ENCODE peak calls at places on chromosomes 16 and 17, in six cellular contexts. O, Z, T, N, P and E are unnamed samples.
A peak's percentile ranks its signal among the peaks of the same experiment; 100 is the strongest.

GRCh38 chr17:73342057-73342522 is 30.3 kb upstream of the CDC42EP4 start:
- DNase-seq in O (no peak), Z (no peak), T (peak; percentile 58), N (no peak), P (peak; percentile 81), E (no peak)

GRCh38 chr17:73838815-73839214 is 194.6 kb upstream of the SDK2 start:
- DNase-seq in O (no peak), Z (no peak), T (no peak), N (no peak), P (no peak), E (no peak)

GRCh38 chr17:4899341-4900230 is at the start of gene C17orf107:
- DNase-seq in O (peak; percentile 93), Z (no peak), T (no peak), N (peak; percentile 99), P (peak; percentile 72), E (peak; percentile 95)

GRCh38 chr16:4386452-4386813 is 14.8 kb downstream of the VASN start:
- DNase-seq in O (no peak), Z (no peak), T (no peak), N (no peak), P (no peak), E (no peak)

GRCh38 chr17:62824290-62825135 is 16.4 kb upstream of the MARCHF10 start:
- DNase-seq in O (no peak), Z (peak; percentile 6), T (peak; percentile 95), N (no peak), P (peak; percentile 78), E (no peak)

GRCh38 chr17:6554871-6555330 is 1.5 kb downstream of the PITPNM3 start:
- DNase-seq in O (no peak), Z (no peak), T (no peak), N (no peak), P (no peak), E (no peak)

GRCh38 chr17:81429813-81430510 is 34.7 kb downstream of the BAHCC1 start:
- DNase-seq in O (no peak), Z (peak; percentile 92), T (no peak), N (no peak), P (peak; percentile 69), E (no peak)

GRCh38 chr17:80861360-80861861 is 130.2 kb upstream of the CHMP6 start:
- DNase-seq in O (no peak), Z (no peak), T (no peak), N (no peak), P (peak; percentile 24), E (no peak)

GRCh38 chr17:20121359-20122235 is 112.4 kb downstream of the SPECC1 start:
- DNase-seq in O (peak; percentile 79), Z (peak; percentile 83), T (peak; percentile 7), N (peak; percentile 63), P (peak; percentile 70), E (peak; percentile 76)
- TF ChIP-seq CTCF in O (peak; percentile 74), Z (peak; percentile 96), T (peak; percentile 77), N (peak; percentile 82), P (peak; percentile 98), E (peak; percentile 75)

GRCh38 chr17:225551-225950 is 44.1 kb upstream of the DOC2B start:
- DNase-seq in O (no peak), Z (no peak), T (no peak), N (no peak), P (no peak), E (no peak)

GRCh38 chr17:219696-220095 is 38.2 kb upstream of the DOC2B start:
- DNase-seq in O (no peak), Z (no peak), T (no peak), N (no peak), P (no peak), E (no peak)

GRCh38 chr17:223723-224471 is 42.4 kb upstream of the DOC2B start:
- DNase-seq in O (no peak), Z (no peak), T (no peak), N (no peak), P (no peak), E (no peak)

GRCh38 chr17:218711-219110 is 37.3 kb upstream of the DOC2B start:
- DNase-seq in O (no peak), Z (no peak), T (no peak), N (no peak), P (no peak), E (no peak)

DNA sequence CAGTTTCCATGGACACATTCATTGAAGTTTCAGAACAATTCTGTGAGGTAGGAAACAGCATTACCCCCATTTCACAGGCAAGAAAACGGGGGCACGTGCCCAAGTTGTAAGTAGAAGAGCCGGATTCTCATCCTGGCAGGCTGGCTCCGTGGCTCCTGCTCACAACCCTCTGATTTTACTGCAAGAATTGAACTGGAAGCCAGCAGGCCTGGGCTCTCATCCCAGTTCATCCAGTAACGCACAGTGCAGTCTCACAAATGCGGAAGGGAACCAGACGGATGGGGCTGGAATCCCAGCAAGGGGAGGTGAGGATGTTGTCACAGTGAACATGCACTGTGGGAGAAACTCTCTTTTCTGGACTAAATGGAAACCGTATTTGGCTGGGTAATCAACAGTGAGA is 40.7 kb upstream of the DOC2B start:
- DNase-seq in O (no peak), Z (no peak), T (no peak), N (no peak), P (no peak), E (no peak)
- TF ChIP-seq CTCF in O (no peak), Z (no peak), T (no peak), N (no peak), P (no peak), E (no peak)

DNA sequence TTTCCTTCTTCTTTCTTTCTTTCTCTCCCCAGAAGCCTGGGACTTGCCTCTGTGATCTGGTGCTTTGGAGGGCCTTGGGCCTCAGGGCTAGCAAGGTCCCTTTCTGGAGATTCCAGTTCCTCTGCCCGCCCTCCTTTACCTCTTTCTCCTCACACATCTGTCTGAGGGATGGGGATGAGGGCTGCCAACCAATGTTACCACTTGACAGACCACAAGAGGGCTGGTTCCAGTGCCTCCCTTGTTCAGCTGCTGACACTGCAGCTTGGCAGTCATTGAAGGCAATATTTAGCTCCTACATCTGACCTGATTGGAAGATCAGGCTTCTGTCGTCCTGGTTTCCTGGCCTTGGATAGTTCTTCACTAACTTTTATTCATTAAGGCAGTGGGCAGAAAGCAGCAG is 3.6 kb upstream of the ZNF652 start:
- DNase-seq in O (no peak), Z (no peak), T (no peak), N (peak; percentile 44), P (no peak), E (no peak)
- TF ChIP-seq CTCF in O (no peak), Z (peak; percentile 25), T (no peak), N (no peak), P (no peak), E (no peak)

GRCh38 chr16:88527186-88527936 is 42.8 kb upstream of the ZC3H18 start:
- DNase-seq in O (peak; percentile 92), Z (no peak), T (no peak), N (peak; percentile 48), P (peak; percentile 72), E (peak; percentile 94)
- TF ChIP-seq CTCF in O (peak; percentile 82), Z (peak; percentile 95), T (peak; percentile 92), N (peak; percentile 83), P (peak; percentile 73), E (peak; percentile 84)

GRCh38 chr16:82625066-82625968 is 1.5 kb upstream of the CDH13 start:
- DNase-seq in O (no peak), Z (no peak), T (no peak), N (no peak), P (no peak), E (no peak)

DNA sequence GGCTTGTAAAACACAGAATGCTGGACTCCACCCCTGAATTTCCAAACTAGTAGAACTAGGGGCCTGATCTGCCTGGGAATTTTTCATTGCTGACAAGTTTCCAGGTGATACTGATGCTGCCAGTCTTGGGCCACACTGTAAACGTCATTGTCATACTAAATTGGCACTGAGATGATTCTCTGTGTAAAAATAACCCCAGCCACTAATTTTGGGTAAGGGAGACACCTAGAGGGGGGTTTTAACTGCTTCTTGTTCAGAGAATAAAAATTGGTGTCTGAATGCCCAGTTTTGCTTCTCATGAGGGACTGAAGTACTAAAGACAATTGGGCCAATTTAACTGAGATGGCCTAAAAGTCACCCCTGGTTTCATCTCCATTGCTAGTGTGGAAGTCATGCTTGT is 5.0 kb upstream of the CDH13 start:
- DNase-seq in O (no peak), Z (no peak), T (no peak), N (no peak), P (no peak), E (no peak)
- TF ChIP-seq CTCF in O (no peak), Z (peak; percentile 34), T (peak; percentile 4), N (no peak), P (peak; percentile 4), E (no peak)

DNA sequence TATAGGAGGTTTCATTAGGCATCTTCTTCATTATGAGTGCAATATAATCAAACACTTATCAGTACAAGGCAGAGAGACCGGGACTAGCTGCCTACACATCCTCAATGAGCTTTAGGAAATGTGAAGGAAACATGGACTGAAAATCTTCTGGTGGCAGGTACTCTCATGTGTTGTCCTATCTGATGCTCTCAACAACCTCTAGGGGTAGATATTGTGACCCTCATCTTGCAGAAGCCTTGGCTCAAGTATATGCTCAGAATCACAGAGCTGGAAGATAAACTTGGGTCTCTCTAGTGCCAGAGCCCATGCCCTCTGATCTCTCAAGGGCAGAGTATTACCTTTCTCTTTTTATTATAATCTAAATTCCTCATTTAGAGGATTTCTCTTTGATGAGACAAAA is 181.6 kb upstream of the C17orf78 start:
- DNase-seq in O (no peak), Z (no peak), T (no peak), N (no peak), P (no peak), E (no peak)
- TF ChIP-seq CTCF in O (no peak), Z (no peak), T (no peak), N (no peak), P (no peak), E (no peak)

DNA sequence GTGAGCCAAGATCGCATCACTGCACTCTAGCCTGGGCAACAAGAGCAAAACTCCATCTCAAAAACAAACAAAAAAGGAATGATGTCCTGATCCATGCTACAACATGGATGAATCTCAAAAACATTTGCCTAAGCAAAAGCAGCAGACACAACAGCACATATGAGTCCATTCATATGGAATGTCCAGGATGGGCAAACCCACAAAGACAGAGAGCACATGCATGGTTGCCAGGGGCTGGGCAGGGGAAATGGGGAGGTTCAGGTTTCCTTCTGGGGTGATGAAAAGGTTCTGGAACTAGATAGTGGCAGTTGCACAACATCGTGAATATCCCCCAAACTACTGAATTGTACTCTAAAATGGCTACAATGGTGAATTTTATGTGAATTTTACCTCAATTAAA is 35.3 kb upstream of the RAI1 start:
- DNase-seq in O (no peak), Z (no peak), T (no peak), N (no peak), P (no peak), E (no peak)
- TF ChIP-seq CTCF in O (no peak), Z (no peak), T (no peak), N (no peak), P (no peak), E (no peak)